ENCODE peak calls at places on chromosomes 13 and 19, in five cellular contexts. One of them, this sample, is unnamed.

GRCh38 chr19:23440207-23440606 is 44.9 kb upstream of the ZNF91 start:
- DNase-seq in D721Med: no peak
- DNase-seq in stimulated activated CD4-positive, alpha-beta T cell treated with anti-CD3 and anti-CD28 coated beads, Interleukin-12 subunit alpha, Interleukin-12 subunit beta, amount 100 ng/mL, for 4 hours: no peak
- DNase-seq in effector memory CD4-positive, alpha-beta T cell: no peak
- DNase-seq in hypothalamus: no peak
- DNase-seq in this sample: no peak

GRCh38 chr13:113558461-113558860 is 26.1 kb upstream of the TFDP1 start:
- DNase-seq in D721Med: no peak
- DNase-seq in stimulated activated CD4-positive, alpha-beta T cell treated with anti-CD3 and anti-CD28 coated beads, Interleukin-12 subunit alpha, Interleukin-12 subunit beta, amount 100 ng/mL, for 4 hours: no peak
- DNase-seq in effector memory CD4-positive, alpha-beta T cell: no peak
- DNase-seq in hypothalamus: no peak
- DNase-seq in this sample: no peak

GRCh38 chr19:18107235-18108083 is 9.9 kb downstream of the MAST3 start:
- DNase-seq in D721Med: no peak
- DNase-seq in stimulated activated CD4-positive, alpha-beta T cell treated with anti-CD3 and anti-CD28 coated beads, Interleukin-12 subunit alpha, Interleukin-12 subunit beta, amount 100 ng/mL, for 4 hours: no peak
- DNase-seq in effector memory CD4-positive, alpha-beta T cell: no peak
- DNase-seq in hypothalamus: no peak
- DNase-seq in this sample: no peak

GRCh38 chr13:90867336-90867683 is 480.2 kb upstream of the MIR17HG start:
- DNase-seq in D721Med: no peak
- DNase-seq in stimulated activated CD4-positive, alpha-beta T cell treated with anti-CD3 and anti-CD28 coated beads, Interleukin-12 subunit alpha, Interleukin-12 subunit beta, amount 100 ng/mL, for 4 hours: no peak
- DNase-seq in effector memory CD4-positive, alpha-beta T cell: no peak
- DNase-seq in hypothalamus: no peak
- DNase-seq in this sample: no peak

GRCh38 chr13:40608308-40608707 is 58.1 kb downstream of the FOXO1 start:
- DNase-seq in D721Med: no peak
- DNase-seq in stimulated activated CD4-positive, alpha-beta T cell treated with anti-CD3 and anti-CD28 coated beads, Interleukin-12 subunit alpha, Interleukin-12 subunit beta, amount 100 ng/mL, for 4 hours: no peak
- DNase-seq in effector memory CD4-positive, alpha-beta T cell: no peak
- DNase-seq in hypothalamus: no peak
- DNase-seq in this sample: no peak

GRCh38 chr13:80382576-80382975 is 41.6 kb upstream of the SPRY2 start:
- DNase-seq in D721Med: no peak
- DNase-seq in stimulated activated CD4-positive, alpha-beta T cell treated with anti-CD3 and anti-CD28 coated beads, Interleukin-12 subunit alpha, Interleukin-12 subunit beta, amount 100 ng/mL, for 4 hours: no peak
- DNase-seq in effector memory CD4-positive, alpha-beta T cell: no peak
- DNase-seq in hypothalamus: no peak
- DNase-seq in this sample: no peak

GRCh38 chr13:50494110-50494509 is 349.4 kb downstream of the DLEU7 start:
- DNase-seq in D721Med: no peak
- DNase-seq in stimulated activated CD4-positive, alpha-beta T cell treated with anti-CD3 and anti-CD28 coated beads, Interleukin-12 subunit alpha, Interleukin-12 subunit beta, amount 100 ng/mL, for 4 hours: no peak
- DNase-seq in effector memory CD4-positive, alpha-beta T cell: no peak
- DNase-seq in hypothalamus: no peak
- DNase-seq in this sample: no peak

GRCh38 chr13:50123862-50124535 is 108.8 kb downstream of the KCNRG start:
- DNase-seq in D721Med: no peak
- DNase-seq in stimulated activated CD4-positive, alpha-beta T cell treated with anti-CD3 and anti-CD28 coated beads, Interleukin-12 subunit alpha, Interleukin-12 subunit beta, amount 100 ng/mL, for 4 hours: peak; percentile 62
- DNase-seq in effector memory CD4-positive, alpha-beta T cell: peak; percentile 82
- DNase-seq in hypothalamus: peak; percentile 64
- DNase-seq in this sample: peak; percentile 82

GRCh38 chr19:28876604-28877123 is 336.3 kb downstream of the UQCRFS1 start:
- DNase-seq in D721Med: no peak
- DNase-seq in stimulated activated CD4-positive, alpha-beta T cell treated with anti-CD3 and anti-CD28 coated beads, Interleukin-12 subunit alpha, Interleukin-12 subunit beta, amount 100 ng/mL, for 4 hours: no peak
- DNase-seq in effector memory CD4-positive, alpha-beta T cell: no peak
- DNase-seq in hypothalamus: no peak
- DNase-seq in this sample: no peak

GRCh38 chr19:51127755-51128154 is 3.0 kb downstream of the SIGLEC9 start:
- DNase-seq in D721Med: no peak
- DNase-seq in stimulated activated CD4-positive, alpha-beta T cell treated with anti-CD3 and anti-CD28 coated beads, Interleukin-12 subunit alpha, Interleukin-12 subunit beta, amount 100 ng/mL, for 4 hours: no peak
- DNase-seq in effector memory CD4-positive, alpha-beta T cell: no peak
- DNase-seq in hypothalamus: no peak
- DNase-seq in this sample: no peak

GRCh38 chr19:12703056-12703455 is 6.6 kb upstream of the FBXW9 start:
- DNase-seq in D721Med: peak; percentile 72
- DNase-seq in stimulated activated CD4-positive, alpha-beta T cell treated with anti-CD3 and anti-CD28 coated beads, Interleukin-12 subunit alpha, Interleukin-12 subunit beta, amount 100 ng/mL, for 4 hours: no peak
- DNase-seq in effector memory CD4-positive, alpha-beta T cell: no peak
- DNase-seq in hypothalamus: no peak
- DNase-seq in this sample: no peak

GRCh38 chr19:42442833-42443232 is at the start of gene CXCL17:
- DNase-seq in D721Med: no peak
- DNase-seq in stimulated activated CD4-positive, alpha-beta T cell treated with anti-CD3 and anti-CD28 coated beads, Interleukin-12 subunit alpha, Interleukin-12 subunit beta, amount 100 ng/mL, for 4 hours: no peak
- DNase-seq in effector memory CD4-positive, alpha-beta T cell: no peak
- DNase-seq in hypothalamus: no peak
- DNase-seq in this sample: no peak

GRCh38 chr19:39516270-39516669 is 1.3 kb downstream of the SELENOV start:
- DNase-seq in D721Med: no peak
- DNase-seq in stimulated activated CD4-positive, alpha-beta T cell treated with anti-CD3 and anti-CD28 coated beads, Interleukin-12 subunit alpha, Interleukin-12 subunit beta, amount 100 ng/mL, for 4 hours: no peak
- DNase-seq in effector memory CD4-positive, alpha-beta T cell: no peak
- DNase-seq in hypothalamus: no peak
- DNase-seq in this sample: no peak

GRCh38 chr13:104594801-104595200 is 1528.6 kb upstream of the SLC10A2 start:
- DNase-seq in D721Med: no peak
- DNase-seq in stimulated activated CD4-positive, alpha-beta T cell treated with anti-CD3 and anti-CD28 coated beads, Interleukin-12 subunit alpha, Interleukin-12 subunit beta, amount 100 ng/mL, for 4 hours: no peak
- DNase-seq in effector memory CD4-positive, alpha-beta T cell: no peak
- DNase-seq in hypothalamus: no peak
- DNase-seq in this sample: no peak

GRCh38 chr13:71524245-71525002 is 342.6 kb downstream of the DACH1 start:
- DNase-seq in D721Med: no peak
- DNase-seq in stimulated activated CD4-positive, alpha-beta T cell treated with anti-CD3 and anti-CD28 coated beads, Interleukin-12 subunit alpha, Interleukin-12 subunit beta, amount 100 ng/mL, for 4 hours: no peak
- DNase-seq in effector memory CD4-positive, alpha-beta T cell: no peak
- DNase-seq in hypothalamus: no peak
- DNase-seq in this sample: no peak

GRCh38 chr19:12794196-12794921 is 3.1 kb downstream of the JUNB start:
- DNase-seq in D721Med: no peak
- DNase-seq in stimulated activated CD4-positive, alpha-beta T cell treated with anti-CD3 and anti-CD28 coated beads, Interleukin-12 subunit alpha, Interleukin-12 subunit beta, amount 100 ng/mL, for 4 hours: no peak
- DNase-seq in effector memory CD4-positive, alpha-beta T cell: no peak
- DNase-seq in hypothalamus: no peak
- DNase-seq in this sample: no peak

This sample was measured in natural killer cell.